ENCODE peak calls at places on chromosomes 2 and 18, in five cellular contexts. One of them, this sample, is unnamed.
A peak's percentile ranks its signal among the peaks of the same experiment; 100 is the strongest.

GRCh38 chr18:13934058-13934457 is 18.7 kb upstream of the MC2R start:
- DNase-seq in Peyer's patch: no peak
- DNase-seq in upper lobe of right lung: no peak
- DNase-seq in left ventricle myocardium inferior: no peak
- DNase-seq in cardiac muscle cell: no peak
- DNase-seq in this sample: no peak

GRCh38 chr2:11703700-11704099 is 33.7 kb upstream of the NTSR2 start:
- DNase-seq in Peyer's patch: no peak
- DNase-seq in upper lobe of right lung: no peak
- DNase-seq in left ventricle myocardium inferior: no peak
- DNase-seq in cardiac muscle cell: no peak
- DNase-seq in this sample: no peak

GRCh38 chr2:138777996-138778395 is 2.2 kb downstream of the NXPH2 start:
- DNase-seq in Peyer's patch: no peak
- DNase-seq in upper lobe of right lung: no peak
- DNase-seq in left ventricle myocardium inferior: no peak
- DNase-seq in cardiac muscle cell: peak; percentile 75
- DNase-seq in this sample: no peak

GRCh38 chr2:46847726-46848421 is 67.7 kb downstream of the MCFD2 start:
- DNase-seq in Peyer's patch: no peak
- DNase-seq in upper lobe of right lung: no peak
- DNase-seq in left ventricle myocardium inferior: no peak
- DNase-seq in cardiac muscle cell: no peak
- DNase-seq in this sample: no peak

GRCh38 chr2:168480356-168480755 is 24.3 kb downstream of the CERS6 start:
- DNase-seq in Peyer's patch: no peak
- DNase-seq in upper lobe of right lung: no peak
- DNase-seq in left ventricle myocardium inferior: no peak
- DNase-seq in cardiac muscle cell: no peak
- DNase-seq in this sample: no peak

GRCh38 chr2:54176577-54176976 is 61.2 kb downstream of the ACYP2 start:
- DNase-seq in Peyer's patch: no peak
- DNase-seq in upper lobe of right lung: peak; percentile 64
- DNase-seq in left ventricle myocardium inferior: peak; percentile 50
- DNase-seq in cardiac muscle cell: peak; percentile 71
- DNase-seq in this sample: no peak

GRCh38 chr2:198499539-198499938 is 695.1 kb downstream of the PLCL1 start:
- DNase-seq in Peyer's patch: no peak
- DNase-seq in upper lobe of right lung: no peak
- DNase-seq in left ventricle myocardium inferior: peak; percentile 22
- DNase-seq in cardiac muscle cell: no peak
- DNase-seq in this sample: no peak

GRCh38 chr2:17899871-17900270 is 21.4 kb downstream of the KCNS3 start:
- DNase-seq in Peyer's patch: no peak
- DNase-seq in upper lobe of right lung: no peak
- DNase-seq in left ventricle myocardium inferior: no peak
- DNase-seq in cardiac muscle cell: no peak
- DNase-seq in this sample: no peak

GRCh38 chr2:211879323-211879722 is 659.3 kb downstream of the ERBB4 start:
- DNase-seq in Peyer's patch: no peak
- DNase-seq in upper lobe of right lung: no peak
- DNase-seq in left ventricle myocardium inferior: no peak
- DNase-seq in cardiac muscle cell: no peak
- DNase-seq in this sample: no peak

GRCh38 chr2:186518945-186519344 is 32.9 kb downstream of the ZC3H15 start:
- DNase-seq in Peyer's patch: no peak
- DNase-seq in upper lobe of right lung: no peak
- DNase-seq in left ventricle myocardium inferior: no peak
- DNase-seq in cardiac muscle cell: no peak
- DNase-seq in this sample: no peak

GRCh38 chr2:226183550-226183949 is 616.1 kb downstream of the IRS1 start:
- DNase-seq in Peyer's patch: no peak
- DNase-seq in upper lobe of right lung: no peak
- DNase-seq in left ventricle myocardium inferior: no peak
- DNase-seq in cardiac muscle cell: no peak
- DNase-seq in this sample: no peak

GRCh38 chr2:105438104-105438929 is 39.5 kb upstream of the FHL2 start:
- DNase-seq in Peyer's patch: peak; percentile 78
- DNase-seq in upper lobe of right lung: no peak
- DNase-seq in left ventricle myocardium inferior: peak; percentile 80
- DNase-seq in cardiac muscle cell: peak; percentile 95
- DNase-seq in this sample: no peak

GRCh38 chr2:126863336-126864015 is 35.2 kb upstream of the TEX51 start:
- DNase-seq in Peyer's patch: no peak
- DNase-seq in upper lobe of right lung: no peak
- DNase-seq in left ventricle myocardium inferior: no peak
- DNase-seq in cardiac muscle cell: no peak
- DNase-seq in this sample: no peak

GRCh38 chr2:96694816-96695455 is 44.9 kb downstream of the LMAN2L start:
- DNase-seq in Peyer's patch: no peak
- DNase-seq in upper lobe of right lung: peak; percentile 59
- DNase-seq in left ventricle myocardium inferior: no peak
- DNase-seq in cardiac muscle cell: no peak
- DNase-seq in this sample: no peak

GRCh38 chr18:49137093-49137492 is 186.3 kb upstream of the SMAD7 start:
- DNase-seq in Peyer's patch: no peak
- DNase-seq in upper lobe of right lung: no peak
- DNase-seq in left ventricle myocardium inferior: no peak
- DNase-seq in cardiac muscle cell: no peak
- DNase-seq in this sample: no peak

GRCh38 chr2:70212298-70212948 is 21.6 kb upstream of the C2orf42 start:
- DNase-seq in Peyer's patch: no peak
- DNase-seq in upper lobe of right lung: no peak
- DNase-seq in left ventricle myocardium inferior: no peak
- DNase-seq in cardiac muscle cell: no peak
- DNase-seq in this sample: no peak

GRCh38 chr18:62720048-62720447 is 4.7 kb downstream of the PHLPP1 start:
- DNase-seq in Peyer's patch: no peak
- DNase-seq in upper lobe of right lung: no peak
- DNase-seq in left ventricle myocardium inferior: no peak
- DNase-seq in cardiac muscle cell: no peak
- DNase-seq in this sample: no peak

GRCh38 chr2:26768759-26769500 is 4.8 kb downstream of the SLC35F6 start:
- DNase-seq in Peyer's patch: peak; percentile 85
- DNase-seq in upper lobe of right lung: peak; percentile 86
- DNase-seq in left ventricle myocardium inferior: peak; percentile 66
- DNase-seq in cardiac muscle cell: no peak
- DNase-seq in this sample: no peak

GRCh38 chr2:170493698-170494097 is 221.4 kb upstream of the SP5 start:
- DNase-seq in Peyer's patch: no peak
- DNase-seq in upper lobe of right lung: no peak
- DNase-seq in left ventricle myocardium inferior: no peak
- DNase-seq in cardiac muscle cell: no peak
- DNase-seq in this sample: no peak

GRCh38 chr18:64116806-64117205 is 32.1 kb downstream of the LINC00305 start:
- DNase-seq in Peyer's patch: no peak
- DNase-seq in upper lobe of right lung: no peak
- DNase-seq in left ventricle myocardium inferior: no peak
- DNase-seq in cardiac muscle cell: no peak
- DNase-seq in this sample: no peak

GRCh38 chr18:58177886-58178470 is 134.0 kb downstream of the NEDD4L start:
- DNase-seq in Peyer's patch: no peak
- DNase-seq in upper lobe of right lung: no peak
- DNase-seq in left ventricle myocardium inferior: no peak
- DNase-seq in cardiac muscle cell: no peak
- DNase-seq in this sample: no peak

GRCh38 chr2:145106293-145106692 is 586.4 kb upstream of the ZEB2 start:
- DNase-seq in Peyer's patch: no peak
- DNase-seq in upper lobe of right lung: no peak
- DNase-seq in left ventricle myocardium inferior: no peak
- DNase-seq in cardiac muscle cell: no peak
- DNase-seq in this sample: no peak

GRCh38 chr18:41940506-41941215 is 14.4 kb upstream of the PIK3C3 start:
- DNase-seq in Peyer's patch: no peak
- DNase-seq in upper lobe of right lung: no peak
- DNase-seq in left ventricle myocardium inferior: no peak
- DNase-seq in cardiac muscle cell: peak; percentile 29
- DNase-seq in this sample: no peak

GRCh38 chr2:60528366-60528765 is 25.1 kb downstream of the BCL11A start:
- DNase-seq in Peyer's patch: no peak
- DNase-seq in upper lobe of right lung: no peak
- DNase-seq in left ventricle myocardium inferior: no peak
- DNase-seq in cardiac muscle cell: no peak
- DNase-seq in this sample: no peak

GRCh38 chr18:12838178-12838634 is 45.8 kb downstream of the PTPN2 start:
- DNase-seq in Peyer's patch: peak; percentile 79
- DNase-seq in upper lobe of right lung: peak; percentile 80
- DNase-seq in left ventricle myocardium inferior: no peak
- DNase-seq in cardiac muscle cell: no peak
- DNase-seq in this sample: peak; percentile 43

GRCh38 chr2:70887550-70888229 is 48.0 kb upstream of the ATP6V1B1 start:
- DNase-seq in Peyer's patch: peak; percentile 62
- DNase-seq in upper lobe of right lung: peak; percentile 64
- DNase-seq in left ventricle myocardium inferior: no peak
- DNase-seq in cardiac muscle cell: peak; percentile 67
- DNase-seq in this sample: no peak

GRCh38 chr2:166088634-166089033 is 39.2 kb downstream of the SCN1A start:
- DNase-seq in Peyer's patch: no peak
- DNase-seq in upper lobe of right lung: no peak
- DNase-seq in left ventricle myocardium inferior: no peak
- DNase-seq in cardiac muscle cell: no peak
- DNase-seq in this sample: no peak

GRCh38 chr2:66495788-66496640 is 61.1 kb downstream of the MEIS1 start:
- DNase-seq in Peyer's patch: no peak
- DNase-seq in upper lobe of right lung: no peak
- DNase-seq in left ventricle myocardium inferior: peak; percentile 30
- DNase-seq in cardiac muscle cell: no peak
- DNase-seq in this sample: no peak

GRCh38 chr2:71492112-71492511 is 38.8 kb downstream of the DYSF start:
- DNase-seq in Peyer's patch: peak; percentile 46
- DNase-seq in upper lobe of right lung: peak; percentile 47
- DNase-seq in left ventricle myocardium inferior: no peak
- DNase-seq in cardiac muscle cell: peak; percentile 28
- DNase-seq in this sample: no peak

GRCh38 chr2:58762176-58762781 is 521.2 kb upstream of the FANCL start:
- DNase-seq in Peyer's patch: peak; percentile 51
- DNase-seq in upper lobe of right lung: peak; percentile 64
- DNase-seq in left ventricle myocardium inferior: peak; percentile 14
- DNase-seq in cardiac muscle cell: peak; percentile 65
- DNase-seq in this sample: no peak

GRCh38 chr2:174580951-174581350 is 16.7 kb downstream of the WIPF1 start:
- DNase-seq in Peyer's patch: no peak
- DNase-seq in upper lobe of right lung: no peak
- DNase-seq in left ventricle myocardium inferior: no peak
- DNase-seq in cardiac muscle cell: no peak
- DNase-seq in this sample: no peak

GRCh38 chr2:240873805-240874714 is 5.4 kb downstream of the AGXT start:
- DNase-seq in Peyer's patch: peak; percentile 77
- DNase-seq in upper lobe of right lung: peak; percentile 50
- DNase-seq in left ventricle myocardium inferior: no peak
- DNase-seq in cardiac muscle cell: no peak
- DNase-seq in this sample: no peak

GRCh38 chr2:191927319-191927867 is 80.5 kb upstream of the CAVIN2 start:
- DNase-seq in Peyer's patch: peak; percentile 84
- DNase-seq in upper lobe of right lung: no peak
- DNase-seq in left ventricle myocardium inferior: no peak
- DNase-seq in cardiac muscle cell: no peak
- DNase-seq in this sample: no peak

GRCh38 chr2:24971300-24971549 is 530 bp downstream of the DNAJC27 start:
- DNase-seq in Peyer's patch: no peak
- DNase-seq in upper lobe of right lung: no peak
- DNase-seq in left ventricle myocardium inferior: no peak
- DNase-seq in cardiac muscle cell: no peak
- DNase-seq in this sample: no peak

DNA sequence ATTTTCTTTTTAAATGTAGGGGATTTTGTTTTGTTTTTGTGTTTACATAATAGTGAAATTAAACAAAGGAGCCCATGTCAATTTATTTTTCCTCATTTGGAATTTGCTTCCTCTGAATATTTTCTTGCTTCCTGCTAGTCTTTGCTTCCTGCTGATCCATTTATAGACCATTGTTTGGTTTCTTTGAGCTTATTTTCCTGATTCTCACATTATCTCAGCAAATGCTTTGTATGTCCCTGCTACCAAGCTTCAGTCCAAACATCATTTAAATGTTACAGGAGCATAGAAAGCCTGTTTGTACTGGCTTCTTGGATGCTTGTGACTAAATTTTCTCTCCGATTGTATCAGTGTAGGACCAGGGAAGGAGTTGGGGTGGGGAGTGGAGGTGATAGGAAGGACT is 127.3 kb upstream of the IL1R2 start:
- DNase-seq in Peyer's patch: no peak
- DNase-seq in upper lobe of right lung: no peak
- DNase-seq in left ventricle myocardium inferior: no peak
- DNase-seq in cardiac muscle cell: no peak
- DNase-seq in this sample: no peak
- H3K36me3 ChIP-seq in Peyer's patch: no peaks in the 10 kb centered on the region
- H3K36me3 ChIP-seq in upper lobe of right lung: peaks cover 94% of the 10 kb centered on the region
- H3K36me3 ChIP-seq in left ventricle myocardium inferior: peaks cover 75% of the 10 kb centered on the region
- H3K36me3 ChIP-seq in cardiac muscle cell: peaks cover 74% of the 10 kb centered on the region
- H3K36me3 ChIP-seq in this sample: no peaks in the 10 kb centered on the region

DNA sequence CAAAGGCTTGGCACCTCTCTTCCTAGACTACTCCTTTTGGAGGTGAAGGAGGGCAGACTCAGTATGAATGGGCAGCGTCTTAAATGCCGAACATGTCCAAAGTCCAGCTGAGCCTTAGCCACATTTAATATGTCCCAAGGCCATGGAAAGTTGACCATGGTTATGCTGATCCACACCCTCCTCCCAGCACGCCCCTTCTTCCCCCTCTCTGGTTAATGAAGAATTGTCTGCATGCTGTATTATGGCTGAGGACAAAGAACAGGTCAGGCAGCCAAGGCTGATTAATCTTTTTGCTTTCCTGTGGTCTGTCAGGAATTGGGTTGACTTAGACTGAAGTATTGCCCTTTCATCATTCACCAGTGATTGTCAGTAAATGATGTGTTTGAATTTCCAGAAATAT is 5.8 kb upstream of the MYOM1 start:
- DNase-seq in Peyer's patch: no peak
- DNase-seq in upper lobe of right lung: no peak
- DNase-seq in left ventricle myocardium inferior: no peak
- DNase-seq in cardiac muscle cell: no peak
- DNase-seq in this sample: no peak
- TF ChIP-seq CTCF in Peyer's patch: no peak
- TF ChIP-seq CTCF in upper lobe of right lung: no peak
- TF ChIP-seq CTCF in left ventricle myocardium inferior: no peak
- TF ChIP-seq CTCF in cardiac muscle cell: no peak
- TF ChIP-seq CTCF in this sample: no peak

GRCh38 chr2:15169326-15170038 is 391.7 kb downstream of the NBAS start:
- DNase-seq in Peyer's patch: no peak
- DNase-seq in upper lobe of right lung: no peak
- DNase-seq in left ventricle myocardium inferior: no peak
- DNase-seq in cardiac muscle cell: no peak
- DNase-seq in this sample: no peak
- H3K4me3 ChIP-seq in Peyer's patch: no peak overlapping the region
- H3K4me3 ChIP-seq in upper lobe of right lung: no peak overlapping the region
- H3K4me3 ChIP-seq in left ventricle myocardium inferior: peak overlapping the region; percentile 3
- H3K4me3 ChIP-seq in cardiac muscle cell: no peak overlapping the region
- H3K4me3 ChIP-seq in this sample: no peak overlapping the region

GRCh38 chr18:36460324-36460850 is 162.9 kb downstream of the FHOD3 start:
- DNase-seq in Peyer's patch: no peak
- DNase-seq in upper lobe of right lung: no peak
- DNase-seq in left ventricle myocardium inferior: no peak
- DNase-seq in cardiac muscle cell: no peak
- DNase-seq in this sample: no peak
- H3K36me3 ChIP-seq in Peyer's patch: no peaks in the 10 kb centered on the region
- H3K36me3 ChIP-seq in upper lobe of right lung: no peaks in the 10 kb centered on the region
- H3K36me3 ChIP-seq in left ventricle myocardium inferior: no peaks in the 10 kb centered on the region
- H3K36me3 ChIP-seq in cardiac muscle cell: no peaks in the 10 kb centered on the region
- H3K36me3 ChIP-seq in this sample: no peaks in the 10 kb centered on the region

This sample was measured in GM06990.